ENCODE peak calls at places on chromosomes 4 and X, in ten cellular contexts. One of them, this sample, is unnamed.

GRCh38 chrX:120459313-120459712 is 9.8 kb downstream of the LAMP2 start:
- DNase-seq in NCI-H446: no peak
- DNase-seq in T-helper 2 cell: no peak
- DNase-seq in AG09319: no peak
- DNase-seq in GM19239: no peak
- DNase-seq in right lobe of liver: no peak
- DNase-seq in psoas muscle: no peak
- DNase-seq in right atrium auricular region: no peak
- DNase-seq in Panc1: no peak
- DNase-seq in suprapubic skin: no peak
- DNase-seq in this sample: no peak

GRCh38 chr4:38723726-38724506 is 58.9 kb downstream of the TLR10 start:
- DNase-seq in NCI-H446: no peak
- DNase-seq in T-helper 2 cell: no peak
- DNase-seq in AG09319: no peak
- DNase-seq in GM19239: no peak
- DNase-seq in right lobe of liver: no peak
- DNase-seq in psoas muscle: no peak
- DNase-seq in right atrium auricular region: no peak
- DNase-seq in Panc1: no peak
- DNase-seq in suprapubic skin: no peak
- DNase-seq in this sample: no peak

GRCh38 chrX:103687696-103688191 is 1.2 kb upstream of the MORF4L2 start:
- DNase-seq in NCI-H446: peak; percentile 86
- DNase-seq in T-helper 2 cell: no peak
- DNase-seq in AG09319: peak; percentile 44
- DNase-seq in GM19239: no peak
- DNase-seq in right lobe of liver: peak; percentile 51
- DNase-seq in psoas muscle: peak; percentile 58
- DNase-seq in right atrium auricular region: peak; percentile 67
- DNase-seq in Panc1: peak; percentile 77
- DNase-seq in suprapubic skin: peak; percentile 76
- DNase-seq in this sample: peak; percentile 74

GRCh38 chr4:76199664-76200211 is 13.9 kb downstream of the SCARB2 start:
- DNase-seq in NCI-H446: peak; percentile 50
- DNase-seq in T-helper 2 cell: no peak
- DNase-seq in AG09319: no peak
- DNase-seq in GM19239: no peak
- DNase-seq in right lobe of liver: no peak
- DNase-seq in psoas muscle: no peak
- DNase-seq in right atrium auricular region: no peak
- DNase-seq in Panc1: no peak
- DNase-seq in suprapubic skin: no peak
- DNase-seq in this sample: peak; percentile 26

GRCh38 chrX:3184176-3184930 is 143.1 kb downstream of the ARSF start:
- DNase-seq in NCI-H446: no peak
- DNase-seq in T-helper 2 cell: no peak
- DNase-seq in AG09319: peak; percentile 81
- DNase-seq in GM19239: no peak
- DNase-seq in right lobe of liver: no peak
- DNase-seq in psoas muscle: no peak
- DNase-seq in right atrium auricular region: no peak
- DNase-seq in Panc1: no peak
- DNase-seq in suprapubic skin: no peak
- DNase-seq in this sample: no peak

GRCh38 chrX:97367149-97367548 is 483.4 kb downstream of the RPA4 start:
- DNase-seq in NCI-H446: peak; percentile 43
- DNase-seq in T-helper 2 cell: no peak
- DNase-seq in AG09319: peak; percentile 15
- DNase-seq in GM19239: no peak
- DNase-seq in right lobe of liver: no peak
- DNase-seq in psoas muscle: no peak
- DNase-seq in right atrium auricular region: no peak
- DNase-seq in Panc1: no peak
- DNase-seq in suprapubic skin: no peak
- DNase-seq in this sample: no peak

GRCh38 chr4:124640037-124640730 is 72.3 kb downstream of the ANKRD50 start:
- DNase-seq in NCI-H446: peak; percentile 62
- DNase-seq in T-helper 2 cell: no peak
- DNase-seq in AG09319: peak; percentile 27
- DNase-seq in GM19239: no peak
- DNase-seq in right lobe of liver: no peak
- DNase-seq in psoas muscle: no peak
- DNase-seq in right atrium auricular region: no peak
- DNase-seq in Panc1: peak; percentile 80
- DNase-seq in suprapubic skin: no peak
- DNase-seq in this sample: no peak

GRCh38 chr4:81919238-81919637 is 447.5 kb upstream of the RASGEF1B start:
- DNase-seq in NCI-H446: peak; percentile 24
- DNase-seq in T-helper 2 cell: no peak
- DNase-seq in AG09319: no peak
- DNase-seq in GM19239: peak; percentile 6
- DNase-seq in right lobe of liver: no peak
- DNase-seq in psoas muscle: no peak
- DNase-seq in right atrium auricular region: no peak
- DNase-seq in Panc1: no peak
- DNase-seq in suprapubic skin: no peak
- DNase-seq in this sample: no peak

GRCh38 chr4:92969650-92970370 is 666.0 kb downstream of the GRID2 start:
- DNase-seq in NCI-H446: peak; percentile 9
- DNase-seq in T-helper 2 cell: no peak
- DNase-seq in AG09319: peak; percentile 61
- DNase-seq in GM19239: no peak
- DNase-seq in right lobe of liver: no peak
- DNase-seq in psoas muscle: no peak
- DNase-seq in right atrium auricular region: no peak
- DNase-seq in Panc1: peak; percentile 81
- DNase-seq in suprapubic skin: no peak
- DNase-seq in this sample: no peak